ENCODE peak calls at places on chromosomes 13 and 19, in five cellular contexts. E is DND-41, M is spleen, L is neural progenitor cell, I is fibroblast of pulmonary artery. J is an unnamed sample.

GRCh38 chr19:45050036-45050435 is 11.2 kb downstream of the CLASRP start:
- DNase-seq in E (no peak), M (no peak), L (no peak), I (no peak), J (no peak)

GRCh38 chr19:16025108-16026101 is 50.9 kb upstream of the TPM4 start:
- DNase-seq in E (no peak), M (peak), L (peak), I (peak), J (peak)

GRCh38 chr19:34555447-34555846 is 73.9 kb downstream of the WTIP start:
- DNase-seq in E (peak), M (no peak), L (peak), I (peak), J (no peak)

GRCh38 chr13:38636756-38637155 is 50.1 kb upstream of the FREM2 start:
- DNase-seq in E (no peak), M (no peak), L (no peak), I (no peak), J (no peak)

GRCh38 chr13:30143671-30144400 is 163.5 kb downstream of the KATNAL1 start:
- DNase-seq in E (no peak), M (no peak), L (no peak), I (peak), J (peak)

GRCh38 chr19:48556163-48556562 is 4.2 kb downstream of the SULT2B1 start:
- DNase-seq in E (no peak), M (no peak), L (peak), I (peak), J (no peak)

GRCh38 chr13:87334176-87334575 is 337.0 kb upstream of the SLITRK5 start:
- DNase-seq in E (no peak), M (no peak), L (no peak), I (no peak), J (no peak)

GRCh38 chr19:58522709-58523108 is 3.1 kb upstream of the ZBTB45 start:
- DNase-seq in E (no peak), M (no peak), L (no peak), I (no peak), J (no peak)

GRCh38 chr13:112060899-112061366 is 6.0 kb upstream of the SOX1 start:
- DNase-seq in E (no peak), M (no peak), L (peak), I (no peak), J (no peak)

GRCh38 chr13:39616087-39616694 is 13.2 kb upstream of the LHFPL6 start:
- DNase-seq in E (peak), M (no peak), L (peak), I (peak), J (no peak)

GRCh38 chr13:112348642-112349345 is 27.4 kb upstream of the SPACA7 start:
- DNase-seq in E (no peak), M (peak), L (no peak), I (no peak), J (no peak)

GRCh38 chr19:31506102-31506501 is 156.9 kb upstream of the TSHZ3 start:
- DNase-seq in E (no peak), M (no peak), L (no peak), I (no peak), J (no peak)

GRCh38 chr19:18995804-18996241 is 37.5 kb downstream of the SUGP2 start:
- DNase-seq in E (peak), M (no peak), L (peak), I (peak), J (peak)

GRCh38 chr13:22126433-22127021 is 455.7 kb downstream of the FGF9 start:
- DNase-seq in E (no peak), M (no peak), L (no peak), I (no peak), J (no peak)

GRCh38 chr13:45409993-45410392 is 8.2 kb downstream of the SLC25A30 start:
- DNase-seq in E (no peak), M (no peak), L (no peak), I (no peak), J (no peak)

GRCh38 chr19:19006213-19006612 is 27.1 kb downstream of the SUGP2 start:
- DNase-seq in E (no peak), M (no peak), L (no peak), I (peak), J (no peak)

GRCh38 chr13:20359335-20359734 is 127.2 kb upstream of the GJB6 start:
- DNase-seq in E (no peak), M (no peak), L (no peak), I (peak), J (peak)

GRCh38 chr13:60170414-60170813 is 6.7 kb upstream of the DIAPH3 start:
- DNase-seq in E (no peak), M (no peak), L (no peak), I (no peak), J (no peak)

GRCh38 chr19:3653865-3654513 is 27.4 kb upstream of the CACTIN start:
- DNase-seq in E (peak), M (no peak), L (peak), I (no peak), J (no peak)
- TF ChIP-seq CTCF in E (peak), M (peak), L (peak), I (peak), J (peak)

DNA sequence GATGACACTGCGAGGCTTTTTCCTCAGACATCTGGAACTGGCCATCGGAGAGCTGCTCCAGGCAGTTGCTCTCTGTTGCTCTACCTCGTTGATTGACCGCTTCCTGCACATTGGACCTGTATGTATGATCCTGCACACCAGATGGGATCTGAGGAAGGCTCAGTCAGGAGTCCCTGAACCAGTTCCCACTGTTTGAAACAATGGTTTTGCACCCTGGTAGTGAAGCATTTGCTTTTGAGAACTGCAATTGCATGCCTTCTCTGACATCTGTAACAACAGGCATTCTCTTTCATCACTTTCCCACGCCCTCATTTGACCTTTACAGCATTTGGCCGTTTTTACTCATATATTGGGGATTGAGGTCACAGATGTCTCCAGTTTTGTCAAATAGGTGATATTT is 61.1 kb upstream of the NPAS1 start:
- DNase-seq in E (no peak), M (no peak), L (peak), I (peak), J (no peak)
- TF ChIP-seq CTCF in E (no peak), M (no peak), L (no peak), I (no peak), J (no peak)

GRCh38 chr19:6241680-6242079 is 38.1 kb downstream of the MLLT1 start:
- DNase-seq in E (no peak), M (peak), L (no peak), I (no peak), J (no peak)
- TF ChIP-seq CTCF in E (no peak), M (no peak), L (no peak), I (no peak), J (no peak)

GRCh38 chr19:47228937-47229673 is 1.9 kb downstream of the BBC3 start:
- DNase-seq in E (peak), M (no peak), L (peak), I (peak), J (no peak)

GRCh38 chr19:47227347-47228167 is 3.4 kb downstream of the BBC3 start:
- DNase-seq in E (no peak), M (peak), L (peak), I (peak), J (no peak)

GRCh38 chr19:47226426-47227346 is 4.3 kb downstream of the BBC3 start:
- DNase-seq in E (peak), M (peak), L (peak), I (peak), J (no peak)

GRCh38 chr19:47228168-47228936 is 2.6 kb downstream of the BBC3 start:
- DNase-seq in E (no peak), M (peak), L (peak), I (no peak), J (no peak)

DNA sequence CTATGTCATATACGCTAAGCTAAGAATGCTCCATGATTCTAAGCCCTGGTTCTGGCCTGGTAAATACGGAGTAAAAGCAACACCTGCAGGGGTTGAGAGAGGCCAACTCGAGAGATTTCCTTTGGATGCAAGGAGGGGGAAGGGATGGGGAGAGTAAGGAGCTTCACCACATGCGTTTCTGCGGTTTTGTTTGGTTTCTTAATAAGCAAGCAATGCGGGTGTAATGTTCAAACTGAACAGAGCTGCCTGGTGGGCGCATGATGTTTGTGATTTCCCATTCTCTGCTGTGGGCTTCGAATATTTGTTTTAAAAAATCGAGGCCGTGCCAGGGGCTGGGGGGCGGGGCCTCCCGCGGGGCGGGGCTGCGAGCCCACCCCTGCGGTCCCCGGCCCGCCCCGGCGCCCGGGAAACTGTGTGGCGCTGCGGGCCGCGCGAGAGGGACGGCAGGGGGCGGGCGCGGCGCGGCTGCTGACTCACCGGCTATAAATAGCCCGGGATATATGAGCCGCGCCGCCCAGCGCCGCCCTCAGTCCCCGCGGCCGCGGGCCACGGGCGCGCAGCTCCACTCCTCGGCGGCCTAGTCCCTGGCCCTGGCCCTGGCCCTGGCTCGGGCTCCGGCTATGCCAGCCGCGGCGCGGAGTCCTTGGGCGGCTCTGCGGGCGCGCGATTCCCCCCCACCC is 5.1 kb downstream of the BBC3 start:
- DNase-seq in E (peak), M (peak), L (peak), I (peak), J (no peak)
- TF ChIP-seq CTCF in E (peak), M (peak), L (peak), I (no peak), J (no peak)

GRCh38 chr13:80336335-80336734 is 4.6 kb downstream of the SPRY2 start:
- DNase-seq in E (no peak), M (no peak), L (no peak), I (peak), J (no peak)

GRCh38 chr13:80338781-80339577 is 1.9 kb downstream of the SPRY2 start:
- DNase-seq in E (peak), M (peak), L (peak), I (peak), J (no peak)

GRCh38 chr13:80337011-80337688 is 3.8 kb downstream of the SPRY2 start:
- DNase-seq in E (no peak), M (no peak), L (no peak), I (peak), J (no peak)

GRCh38 chr13:80337706-80338105 is 3.2 kb downstream of the SPRY2 start:
- DNase-seq in E (no peak), M (no peak), L (no peak), I (peak), J (no peak)

GRCh38 chr13:80334582-80335260 is 6.2 kb downstream of the SPRY2 start:
- DNase-seq in E (no peak), M (no peak), L (no peak), I (peak), J (no peak)
- TF ChIP-seq CTCF in E (no peak), M (no peak), L (peak), I (peak), J (no peak)

DNA sequence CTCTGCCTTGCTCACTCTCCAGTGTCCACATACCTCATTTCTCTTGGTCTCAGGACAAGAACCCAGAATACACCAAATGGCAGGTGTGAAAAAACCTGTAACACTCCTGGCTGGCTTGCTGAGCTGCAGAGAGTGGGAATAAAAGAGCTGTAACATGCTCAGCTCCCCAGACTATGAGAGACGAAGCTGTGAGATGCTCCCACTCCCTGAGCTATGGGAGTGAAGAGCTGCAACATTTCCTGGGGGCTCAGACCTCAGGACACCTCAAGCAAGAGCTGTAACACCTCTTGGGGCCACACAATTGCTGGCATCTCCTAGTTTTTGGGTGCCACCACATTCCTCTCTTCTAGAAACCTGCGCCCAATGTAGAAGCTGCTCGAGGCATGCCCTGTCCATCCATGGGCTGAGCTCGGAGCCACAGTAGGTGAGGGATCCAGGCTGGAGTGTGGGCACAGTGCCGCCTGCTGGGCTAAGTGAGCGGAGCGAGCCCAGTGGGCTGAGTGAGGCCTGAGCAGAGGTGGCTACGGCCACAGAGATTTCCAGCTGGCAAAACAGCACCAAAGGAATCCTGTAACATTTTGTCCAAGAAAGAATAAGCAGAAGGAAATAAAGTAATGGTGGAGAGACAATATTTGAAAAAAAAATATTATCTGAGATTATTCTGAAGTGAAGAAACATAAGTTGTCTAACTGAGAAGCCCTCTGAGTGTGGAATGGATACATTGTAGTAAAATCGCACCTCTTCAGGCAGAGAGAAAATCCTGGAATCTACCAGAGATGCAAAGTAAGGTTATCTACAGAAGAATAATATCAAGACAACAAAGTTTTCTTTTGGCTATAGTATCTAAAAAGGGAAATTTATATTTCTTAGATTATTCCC is 186.2 kb upstream of the PCDH9 start:
- DNase-seq in E (no peak), M (no peak), L (peak), I (peak), J (no peak)
- TF ChIP-seq CTCF in E (peak), M (no peak), L (peak), I (peak), J (peak)

DNA sequence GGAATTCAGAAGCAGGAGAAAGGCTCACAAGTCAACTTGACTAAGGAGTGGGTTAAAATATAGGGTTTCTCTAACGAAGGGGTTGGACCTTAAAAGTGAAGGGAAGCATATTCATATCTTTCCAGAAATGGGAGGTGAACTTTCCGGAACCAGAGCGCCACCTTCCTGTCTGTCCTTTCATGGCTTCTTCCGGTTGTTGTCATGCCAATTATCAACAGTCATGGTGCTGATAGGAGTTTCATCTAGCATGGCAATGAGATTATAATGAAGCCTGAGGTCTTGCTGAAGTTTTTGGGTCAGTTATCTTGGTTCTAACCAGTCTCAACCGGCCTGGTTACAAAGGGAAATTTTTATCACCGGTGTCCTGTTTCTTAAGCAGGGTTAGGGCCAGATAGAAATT is 162.9 kb upstream of the NBEA start:
- DNase-seq in E (no peak), M (no peak), L (no peak), I (peak), J (no peak)
- TF ChIP-seq CTCF in E (no peak), M (no peak), L (peak), I (peak), J (no peak)